ENCODE peak calls at places on chromosomes 7 and 10, in eight cellular contexts. Y is AG04449, H is MM.1S, V is RWPE2, D is body of pancreas, U is upper lobe of right lung, R is kidney epithelial cell, J is cardiac fibroblast. K is an unnamed sample.
A peak's percentile ranks its signal among the peaks of the same experiment; 100 is the strongest.

GRCh38 chr10:130301026-130301892 is 165.1 kb downstream of the GLRX3 start:
- DNase-seq in R (peak; percentile 10), V (peak; percentile 66), Y (no peak), D (peak; percentile 66), U (peak; percentile 88), H (peak; percentile 60), J (peak; percentile 88), K (no peak)

GRCh38 chr7:2757361-2757903 is 69.4 kb downstream of the AMZ1 start:
- DNase-seq in Y (no peak), H (peak; percentile 74), R (no peak), U (no peak), J (peak; percentile 67), V (no peak), D (no peak), K (no peak)

GRCh38 chr7:83065714-83066113 is 97.0 kb downstream of the PCLO start:
- DNase-seq in D (no peak), H (no peak), R (no peak), J (peak; percentile 1), V (no peak), U (no peak), Y (no peak), K (no peak)

GRCh38 chr7:36390199-36391090 is 783 bp downstream of the ANLN start:
- DNase-seq in Y (no peak), U (peak; percentile 88), J (peak; percentile 86), D (peak; percentile 65), H (peak; percentile 64), V (peak; percentile 96), R (peak; percentile 76), K (peak; percentile 36)

GRCh38 chr7:104973909-104974415 is 40.0 kb upstream of the KMT2E start:
- DNase-seq in J (peak; percentile 93), Y (no peak), R (no peak), V (no peak), D (no peak), U (no peak), H (no peak), K (peak; percentile 86)

GRCh38 chr7:87538052-87538451 is 62.6 kb upstream of the ABCB4 start:
- DNase-seq in R (no peak), Y (no peak), J (no peak), D (no peak), V (no peak), U (no peak), H (no peak), K (no peak)

GRCh38 chr7:17367502-17367901 is 69.0 kb downstream of the AHR start:
- DNase-seq in R (no peak), U (no peak), D (no peak), Y (peak; percentile 14), J (peak; percentile 44), H (no peak), V (no peak), K (no peak)

GRCh38 chr10:113704637-113705343 is 25.1 kb downstream of the CASP7 start:
- DNase-seq in U (no peak), Y (no peak), R (no peak), V (no peak), H (peak; percentile 39), J (peak; percentile 68), D (no peak), K (no peak)

GRCh38 chr10:104299031-104299904 is 30.3 kb downstream of the GSTO2 start:
- DNase-seq in H (no peak), R (no peak), Y (no peak), J (peak; percentile 94), V (no peak), U (no peak), D (no peak), K (peak; percentile 36)

GRCh38 chr10:104300002-104300735 is 31.2 kb downstream of the GSTO2 start:
- DNase-seq in V (no peak), D (no peak), J (peak; percentile 99), U (no peak), R (no peak), Y (peak; percentile 93), H (no peak), K (peak; percentile 95)

GRCh38 chr10:104296687-104297436 is 27.9 kb downstream of the GSTO2 start:
- DNase-seq in V (no peak), R (no peak), Y (no peak), H (no peak), J (no peak), D (no peak), U (no peak), K (no peak)

GRCh38 chr10:104300736-104301292 is 31.8 kb downstream of the GSTO2 start:
- DNase-seq in H (peak; percentile 86), V (peak; percentile 94), Y (peak; percentile 93), U (no peak), D (peak; percentile 60), R (peak; percentile 97), J (peak; percentile 96), K (peak; percentile 94)

GRCh38 chr10:104297697-104298660 is 29.0 kb downstream of the GSTO2 start:
- DNase-seq in D (no peak), H (no peak), J (no peak), U (no peak), Y (no peak), R (no peak), V (no peak), K (peak; percentile 46)
- TF ChIP-seq CTCF in D (no peak), H (peak; percentile 51), J (peak; percentile 73), U (peak; percentile 35), Y (peak; percentile 79), R (peak; percentile 67), V (peak; percentile 18), K (peak; percentile 73)

DNA sequence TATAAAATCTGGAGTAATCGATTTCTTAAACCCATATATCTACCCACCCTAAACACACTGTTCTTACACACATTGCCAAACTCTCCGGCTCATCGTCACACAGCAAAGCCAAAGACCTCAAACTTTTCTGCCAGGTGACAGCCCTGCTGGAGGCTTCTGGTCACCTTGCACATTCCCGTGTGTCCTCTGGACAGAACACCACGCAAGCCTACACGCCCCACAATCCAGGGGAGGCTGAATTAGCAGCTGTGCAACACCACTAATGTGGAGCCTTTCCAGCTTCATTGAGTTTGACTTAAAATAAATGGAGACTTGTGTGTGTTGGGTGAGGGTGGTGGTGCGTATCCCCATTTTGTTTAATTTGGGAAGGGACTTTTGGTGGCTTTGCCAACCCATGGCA is 38.4 kb downstream of the KLF6 start:
- DNase-seq in J (no peak), V (no peak), R (no peak), U (no peak), H (no peak), Y (no peak), D (no peak), K (no peak)
- H3K4me3 ChIP-seq in J (no peak overlapping the region), V (no peak overlapping the region), R (no peak overlapping the region), U (no peak overlapping the region), H (no peak overlapping the region), Y (no peak overlapping the region), D (no peak overlapping the region), K (no peak overlapping the region)

GRCh38 chr10:79142522-79143309 is 74.0 kb downstream of the ZMIZ1 start:
- DNase-seq in J (no peak), D (no peak), H (no peak), Y (no peak), V (no peak), R (no peak), U (no peak), K (no peak)
- TF ChIP-seq CTCF in J (no peak), D (no peak), H (no peak), Y (peak; percentile 8), V (no peak), R (peak; percentile 20), U (no peak), K (peak; percentile 10)

GRCh38 chr7:54559401-54559800 is 17.2 kb downstream of the VSTM2A start:
- DNase-seq in D (no peak), U (no peak), R (no peak), Y (no peak), H (no peak), V (no peak), J (no peak), K (no peak)
- H3K4me3 ChIP-seq in D (no peak overlapping the region), U (no peak overlapping the region), R (no peak overlapping the region), Y (no peak overlapping the region), H (no peak overlapping the region), V (no peak overlapping the region), J (no peak overlapping the region), K (no peak overlapping the region)

K was measured in BJ.